ENCODE peak calls at places on chromosomes 2 and 18, in six cellular contexts. X is heart left ventricle; U is dorsolateral prefrontal cortex; E is glutamatergic neuron; H is CD8-positive, alpha-beta T cell; C is foreskin fibroblast. N is an unnamed sample.

GRCh38 chr2:225670111-225670974 is 270.8 kb downstream of the NYAP2 start:
- DNase-seq in X (no peak), U (no peak), H (no peak), C (peak), E (no peak), N (no peak)

GRCh38 chr2:74025971-74026612 is 41.4 kb downstream of the TET3 start:
- DNase-seq in X (no peak), U (no peak), E (no peak), C (peak), H (peak), N (no peak)

GRCh38 chr2:11248-11941 is 34.9 kb downstream of the FAM110C start:
- DNase-seq in E (peak), U (no peak), X (no peak), H (peak), C (peak), N (no peak)

GRCh38 chr2:239381709-239382134 is 19.1 kb downstream of the HDAC4 start:
- DNase-seq in E (peak), X (no peak), C (no peak), H (no peak), U (peak), N (peak)

GRCh38 chr2:142741764-142742269 is 135.6 kb upstream of the KYNU start:
- DNase-seq in X (no peak), U (no peak), H (no peak), C (no peak), E (no peak), N (no peak)

GRCh38 chr2:231716641-231717280 is 8.4 kb downstream of the PTMA start:
- DNase-seq in U (no peak), X (no peak), H (no peak), C (peak), E (no peak), N (peak)

GRCh38 chr2:219155054-219155644 is 5.5 kb downstream of the NHEJ1 start:
- DNase-seq in C (peak), E (no peak), X (peak), H (peak), U (no peak), N (no peak)

GRCh38 chr2:240568678-240569522 is 616 bp downstream of the RNPEPL1 start:
- DNase-seq in E (peak), C (peak), X (peak), U (peak), H (peak), N (peak)

GRCh38 chr2:216692636-216693413 is 2.5 kb downstream of the IGFBP5 start:
- DNase-seq in X (peak), E (peak), H (peak), C (peak), U (no peak), N (no peak)

GRCh38 chr2:163682695-163683094 is 53.1 kb downstream of the FIGN start:
- DNase-seq in E (no peak), H (no peak), C (peak), U (no peak), X (no peak), N (no peak)

GRCh38 chr2:16281451-16282330 is 341.3 kb downstream of the MYCN start:
- DNase-seq in H (no peak), C (no peak), E (peak), X (peak), U (no peak), N (no peak)

DNA sequence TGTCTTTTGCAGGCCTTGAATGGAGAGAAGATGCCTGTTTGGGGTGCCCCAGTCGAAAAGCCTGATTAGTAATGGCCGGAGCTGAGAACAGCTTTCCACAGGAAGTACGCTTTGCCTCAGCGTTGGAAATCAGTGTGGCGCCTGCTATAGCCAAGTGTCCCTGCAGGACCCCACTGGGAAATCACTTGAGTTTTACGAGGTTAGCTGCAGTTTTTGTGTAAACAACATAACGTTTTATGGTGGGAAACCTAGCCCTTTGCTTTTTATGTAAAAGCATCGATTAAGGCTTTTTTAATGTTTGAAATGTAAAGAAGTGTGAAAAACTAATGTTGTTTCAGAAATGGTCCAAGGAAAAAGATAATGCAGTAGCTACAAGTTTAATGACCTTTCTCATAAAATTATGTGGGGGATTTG is 234.2 kb downstream of the TTC32 start:
- DNase-seq in X (no peak), H (no peak), E (no peak), C (no peak), U (no peak), N (no peak)
- TF ChIP-seq CTCF in X (no peak), H (no peak), E (no peak), C (no peak), U (no peak), N (no peak)

DNA sequence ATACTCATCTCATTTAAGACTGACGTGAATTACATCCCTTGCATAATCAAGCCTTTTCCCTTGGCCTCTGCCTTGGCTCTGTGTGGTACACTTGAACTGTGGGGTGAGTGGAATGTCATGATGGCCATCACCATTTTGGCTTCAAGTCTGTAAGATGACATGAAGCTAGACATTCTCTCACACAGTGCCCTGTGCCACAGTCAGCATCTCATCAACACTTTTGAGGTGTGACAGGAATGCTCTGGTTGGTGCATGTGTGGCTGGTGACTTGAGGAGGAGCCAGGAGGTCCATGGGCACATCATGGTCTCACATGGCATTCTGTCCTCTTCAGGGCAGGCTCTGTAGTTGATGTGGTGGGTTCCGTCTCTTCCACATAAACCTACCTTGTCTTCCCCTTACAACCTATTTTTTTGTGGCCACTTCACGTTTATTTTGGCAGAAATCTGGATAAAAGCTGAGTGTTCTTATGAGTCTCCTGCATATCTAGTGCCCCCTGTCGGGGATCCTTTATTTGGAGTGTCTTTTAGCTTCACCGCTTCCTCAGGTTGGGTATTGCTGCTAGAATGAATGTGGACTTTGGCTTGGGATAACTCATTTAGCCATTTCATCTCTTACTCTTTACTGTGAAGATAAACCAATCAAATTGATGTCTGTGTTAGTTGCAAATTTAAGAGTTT is 28.1 kb downstream of the MAP4K4 start:
- DNase-seq in C (peak), X (no peak), U (no peak), H (no peak), E (no peak), N (no peak)
- TF ChIP-seq CTCF in C (no peak), X (no peak), U (peak), H (peak), E (peak), N (no peak)

GRCh38 chr2:167843657-167844056 is 403.7 kb downstream of the STK39 start:
- DNase-seq in X (no peak), E (no peak), U (no peak), C (no peak), H (no peak), N (no peak)

GRCh38 chr2:167843203-167843602 is 404.2 kb downstream of the STK39 start:
- DNase-seq in H (no peak), X (no peak), C (no peak), U (no peak), E (no peak), N (no peak)

GRCh38 chr2:167842047-167842446 is 405.3 kb downstream of the STK39 start:
- DNase-seq in X (no peak), H (no peak), C (no peak), E (no peak), U (no peak), N (no peak)

GRCh38 chr2:167844714-167845530 is 402.5 kb downstream of the STK39 start:
- DNase-seq in X (no peak), C (no peak), U (no peak), H (no peak), E (peak), N (no peak)
- TF ChIP-seq CTCF in X (no peak), C (no peak), U (no peak), H (no peak), E (no peak), N (no peak)

DNA sequence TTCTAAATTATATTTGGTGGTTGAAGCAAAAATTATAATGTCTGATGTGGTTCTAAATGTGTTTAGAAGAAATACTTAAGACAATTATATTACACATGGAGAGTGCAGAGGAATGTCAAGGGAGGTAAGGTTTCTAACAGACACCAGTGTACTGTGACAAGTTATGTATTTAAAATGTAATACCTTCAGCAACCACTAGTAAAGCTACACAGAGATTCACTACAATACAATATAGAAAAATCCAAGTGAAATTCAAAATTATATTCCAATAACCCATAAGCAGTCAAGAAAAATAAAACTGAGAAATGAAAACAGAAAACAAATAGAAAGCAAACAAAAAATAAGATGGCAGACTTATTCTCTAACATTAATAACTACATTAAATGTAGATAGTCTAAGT is 249.5 kb upstream of the KLHL14 start:
- DNase-seq in U (no peak), H (no peak), E (no peak), X (no peak), C (no peak), N (no peak)
- TF ChIP-seq CTCF in U (no peak), H (no peak), E (peak), X (no peak), C (no peak), N (no peak)

GRCh38 chr18:12990977-12991838 is at the start of gene CEP192:
- DNase-seq in E (peak), C (peak), X (peak), U (peak), H (peak), N (peak)
- TF ChIP-seq CTCF in E (no peak), C (no peak), X (no peak), U (no peak), H (no peak), N (no peak)

GRCh38 chr2:129827251-129827894 is 152.1 kb upstream of the RAB6C start:
- DNase-seq in U (no peak), C (no peak), X (no peak), H (no peak), E (peak), N (no peak)
- TF ChIP-seq CTCF in U (no peak), C (no peak), X (no peak), H (no peak), E (no peak), N (no peak)

DNA sequence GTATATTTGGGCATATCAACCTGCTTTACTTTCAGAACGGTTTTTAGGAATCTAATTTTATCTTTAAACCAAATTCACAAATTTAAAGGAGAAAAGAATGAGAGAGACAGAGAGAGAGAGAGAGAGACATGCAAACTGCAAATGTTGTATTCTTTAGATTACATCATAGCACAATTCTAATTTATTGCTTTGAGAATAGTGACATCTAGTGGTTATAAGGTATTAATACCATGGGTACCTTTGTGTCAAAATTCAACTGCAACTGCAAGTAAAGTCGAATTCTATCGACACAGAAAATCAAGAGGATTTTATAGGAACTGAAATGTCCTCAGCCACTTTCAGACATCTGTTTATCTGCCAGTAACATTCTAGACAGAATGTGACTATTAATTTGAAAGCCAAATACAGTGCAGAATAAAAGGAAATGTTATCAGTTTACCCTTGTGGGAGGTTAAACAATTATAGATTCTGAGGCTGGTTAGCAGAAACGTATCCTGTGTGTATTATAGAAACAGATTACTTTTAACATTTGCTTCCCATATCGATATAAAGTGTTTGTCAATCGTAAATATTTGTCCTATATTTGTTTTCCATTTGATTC is 529.8 kb upstream of the VRK2 start:
- DNase-seq in X (no peak), U (no peak), H (no peak), E (no peak), C (peak), N (no peak)
- TF ChIP-seq CTCF in X (peak), U (peak), H (peak), E (peak), C (peak), N (peak)

DNA sequence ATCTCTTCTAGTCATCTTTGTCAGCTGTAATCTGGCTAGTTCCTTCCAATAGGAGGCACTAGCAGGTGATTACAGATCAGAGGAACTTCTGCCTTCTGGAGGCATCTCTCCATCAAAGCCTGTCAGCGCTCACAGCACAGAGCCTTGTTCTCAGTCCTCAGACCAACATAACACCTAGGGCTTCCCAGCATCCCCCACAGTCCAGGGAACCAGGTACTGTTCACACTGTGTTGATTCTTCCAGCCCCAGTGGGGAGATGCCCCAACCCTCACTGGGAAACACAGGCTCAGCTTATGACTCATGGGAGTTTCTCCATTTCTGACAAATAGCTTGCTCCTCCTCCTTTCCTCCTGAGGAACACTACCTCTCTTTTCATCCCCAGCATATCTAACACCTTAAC is 601.7 kb downstream of the CBLN2 start:
- DNase-seq in C (no peak), X (no peak), U (no peak), E (no peak), H (no peak), N (no peak)
- TF ChIP-seq CTCF in C (no peak), X (no peak), U (no peak), E (no peak), H (no peak), N (no peak)

GRCh38 chr18:57644540-57644939 is 22.9 kb upstream of the NARS1 start:
- DNase-seq in X (no peak), E (no peak), H (no peak), U (no peak), C (peak), N (no peak)
- TF ChIP-seq CTCF in X (peak), E (no peak), H (no peak), U (no peak), C (no peak), N (no peak)

N was measured in activated B cell treated with CpG ODN at 0.5 μM for 24 hours.